ENCODE peak calls at places on chromosomes 2 and 18, in five cellular contexts. R is H9, S is H1, B is IMR-90, U is mesenchymal stem cell. C is an unnamed sample.

GRCh38 chr18:2173464-2173863 is 397.8 kb downstream of the METTL4 start:
- DNase-seq in U (peak; percentile 6), R (no peak), S (no peak), B (peak; percentile 48), C (no peak)

GRCh38 chr18:68803371-68803770 is 5.5 kb downstream of the CCDC102B start:
- DNase-seq in R (no peak), B (peak; percentile 95), U (peak; percentile 95), S (no peak), C (no peak)

GRCh38 chr18:2883137-2883671 is 36.4 kb downstream of the EMILIN2 start:
- DNase-seq in U (no peak), B (no peak), R (no peak), S (peak; percentile 23), C (no peak)

GRCh38 chr2:71500426-71501079 is 47.2 kb downstream of the DYSF start:
- DNase-seq in S (no peak), R (no peak), U (no peak), B (no peak), C (no peak)

GRCh38 chr18:10265560-10266235 is 188.7 kb upstream of the APCDD1 start:
- DNase-seq in S (no peak), B (no peak), U (no peak), R (no peak), C (no peak)

GRCh38 chr18:74976331-74976909 is 232.5 kb downstream of the PTGR3 start:
- DNase-seq in B (no peak), U (no peak), R (no peak), S (no peak), C (no peak)

GRCh38 chr2:227536445-227536844 is 62.2 kb upstream of the SCYGR2 start:
- DNase-seq in S (no peak), R (no peak), B (no peak), U (peak; percentile 9), C (no peak)

GRCh38 chr18:8721716-8722115 is 16.4 kb downstream of the MTCL1 start:
- DNase-seq in B (peak; percentile 69), S (no peak), R (no peak), U (no peak), C (no peak)

GRCh38 chr2:145685323-145686050 is 1165.6 kb upstream of the ZEB2 start:
- DNase-seq in U (peak; percentile 11), S (no peak), B (peak; percentile 6), R (no peak), C (no peak)

GRCh38 chr2:233386382-233387041 is 32.2 kb downstream of the DGKD start:
- DNase-seq in R (no peak), B (peak; percentile 51), U (peak; percentile 12), S (no peak), C (no peak)

GRCh38 chr2:216695401-216695821 is at the start of gene IGFBP5:
- DNase-seq in R (peak; percentile 86), B (peak; percentile 94), S (peak; percentile 75), U (peak; percentile 91), C (peak; percentile 91)

GRCh38 chr2:216012133-216012829 is 1.1 kb downstream of the MREG start:
- DNase-seq in U (peak; percentile 40), B (no peak), R (no peak), S (no peak), C (no peak)

GRCh38 chr2:195238366-195238765 is 418.7 kb upstream of the SLC39A10 start:
- DNase-seq in R (no peak), B (no peak), S (no peak), U (no peak), C (no peak)

GRCh38 chr2:109386004-109386695 is 227.6 kb downstream of the SEPTIN10 start:
- DNase-seq in R (peak; percentile 52), U (peak; percentile 42), S (no peak), B (peak; percentile 56), C (no peak)

GRCh38 chr2:77228379-77228778 is 293.8 kb downstream of the LRRTM4 start:
- DNase-seq in B (no peak), R (no peak), U (peak; percentile 9), S (no peak), C (no peak)

GRCh38 chr2:202652119-202652518 is 17.4 kb downstream of the FAM117B start:
- DNase-seq in S (no peak), R (no peak), U (no peak), B (no peak), C (no peak)

GRCh38 chr2:7658486-7658885 is 741.3 kb downstream of the RNF144A start:
- DNase-seq in R (no peak), U (no peak), S (no peak), B (no peak), C (no peak)

GRCh38 chr18:34595673-34596072 is 114.4 kb upstream of the DTNA start:
- DNase-seq in R (peak; percentile 52), S (no peak), U (peak; percentile 30), B (peak; percentile 41), C (no peak)

GRCh38 chr2:182625814-182626213 is 90.2 kb upstream of the DNAJC10 start:
- DNase-seq in S (no peak), U (no peak), B (no peak), R (peak; percentile 57), C (no peak)

GRCh38 chr18:11511434-11512095 is 97.8 kb upstream of the SLC35G4 start:
- DNase-seq in B (no peak), R (no peak), U (no peak), S (no peak), C (no peak)

DNA sequence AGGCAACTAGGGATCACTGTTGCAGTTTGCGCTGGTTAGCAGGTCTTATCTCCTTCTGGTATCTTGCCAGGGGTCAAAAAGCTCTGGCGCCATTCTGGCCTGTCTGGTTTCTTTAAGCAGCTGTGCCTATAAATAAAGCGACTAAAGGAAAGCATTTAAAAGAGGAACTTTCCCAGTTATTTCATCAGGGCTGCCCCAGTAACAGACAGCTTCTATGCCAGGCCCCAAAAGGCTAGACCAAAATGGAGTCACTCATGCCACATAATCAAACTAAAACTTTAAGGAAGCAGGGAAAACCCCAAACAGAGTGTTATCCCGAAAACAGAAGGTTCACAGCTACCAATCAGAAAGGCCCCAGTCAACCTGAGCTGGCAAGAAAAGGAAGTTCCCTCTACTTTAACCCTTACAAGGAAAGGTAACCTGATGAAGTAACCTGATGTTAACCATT is 41.2 kb upstream of the HNRNPA3 start:
- DNase-seq in S (no peak), B (no peak), U (peak; percentile 45), R (no peak), C (no peak)
- H4K91ac ChIP-seq in S (no peak overlapping the region), B (peak overlapping the region; percentile 68), U (no peak overlapping the region), R (no peak overlapping the region), C (no peak overlapping the region)

DNA sequence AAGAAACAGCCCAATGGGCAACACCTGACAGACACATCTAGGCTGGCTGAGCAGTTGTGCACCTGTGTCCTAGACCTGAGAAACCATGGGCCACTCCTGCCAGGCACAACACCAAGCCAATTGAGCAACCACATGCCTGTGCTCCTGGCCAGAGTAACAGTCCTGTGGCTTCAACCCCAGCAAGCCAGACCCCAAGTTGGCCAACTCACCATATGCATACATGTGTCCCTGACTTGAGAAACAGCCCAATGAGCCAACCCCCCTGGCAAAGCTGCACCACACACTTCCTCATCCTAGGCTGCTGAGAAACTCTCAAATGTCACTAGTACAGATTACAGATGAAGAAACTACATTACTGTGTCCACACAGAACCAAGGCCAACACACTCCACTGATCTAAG is 36.6 kb downstream of the USP34 start:
- DNase-seq in R (no peak), U (no peak), B (no peak), S (no peak), C (no peak)
- H3K9ac ChIP-seq in R (no peak overlapping the region), U (no peak overlapping the region), B (no peak overlapping the region), S (no peak overlapping the region), C (no peak overlapping the region)

GRCh38 chr18:79888016-79888415 is 63.4 kb downstream of the SLC66A2 start:
- DNase-seq in S (no peak), U (no peak), R (no peak), B (no peak), C (no peak)

GRCh38 chr18:79887181-79888000 is 64.1 kb downstream of the SLC66A2 start:
- DNase-seq in U (no peak), S (no peak), R (no peak), B (no peak), C (no peak)

GRCh38 chr18:79884963-79885728 is 66.3 kb downstream of the SLC66A2 start:
- DNase-seq in B (no peak), S (no peak), U (no peak), R (peak; percentile 28), C (no peak)

GRCh38 chr18:79889569-79889968 is 61.9 kb downstream of the SLC66A2 start:
- DNase-seq in S (no peak), R (no peak), U (no peak), B (no peak), C (no peak)

GRCh38 chr18:79890638-79891037 is 60.8 kb downstream of the SLC66A2 start:
- DNase-seq in R (no peak), B (no peak), S (no peak), U (no peak), C (no peak)
- H2BK15ac ChIP-seq in R (no peak overlapping the region), B (no peak overlapping the region), S (no peak overlapping the region), U (no peak overlapping the region), C (no peak overlapping the region)

DNA sequence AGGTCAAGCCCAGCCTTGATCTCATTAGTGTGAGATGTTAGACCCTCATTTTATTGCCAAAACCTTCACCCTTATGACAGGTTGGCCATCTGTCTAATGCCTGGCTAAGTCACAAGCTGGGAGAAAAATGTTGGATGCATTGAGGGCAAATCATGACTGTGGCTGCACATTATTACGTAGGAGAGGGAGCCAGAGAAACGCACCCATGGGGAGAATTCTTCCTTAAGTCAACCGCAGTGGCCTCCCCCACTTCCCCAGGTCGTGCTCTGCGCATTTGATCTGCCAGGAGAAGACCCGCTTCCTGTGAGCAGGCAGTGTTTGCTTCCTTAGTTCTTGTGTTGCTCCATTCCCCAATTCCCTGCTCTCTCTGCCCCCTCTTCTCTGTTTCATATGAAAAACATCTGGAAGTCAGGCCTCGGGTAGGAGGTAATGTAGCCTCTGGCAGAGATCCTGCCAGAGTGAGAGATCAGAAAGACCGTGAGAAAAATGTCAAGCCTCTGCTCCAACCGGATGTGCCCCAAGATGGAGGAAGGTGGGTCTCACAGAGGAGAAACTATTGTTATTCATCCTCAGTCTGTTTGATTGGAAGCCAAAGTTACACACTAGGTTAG is 144.2 kb upstream of the PELI1 start:
- DNase-seq in R (no peak), S (no peak), U (peak; percentile 30), B (peak; percentile 83), C (no peak)
- H4K91ac ChIP-seq in R (no peak overlapping the region), S (no peak overlapping the region), U (no peak overlapping the region), B (no peak overlapping the region), C (no peak overlapping the region)

GRCh38 chr18:70374154-70374553 is 85.3 kb downstream of the SOCS6 start:
- DNase-seq in S (no peak), U (no peak), R (no peak), B (peak; percentile 30), C (no peak)

GRCh38 chr18:70377857-70378701 is 89.2 kb downstream of the SOCS6 start:
- DNase-seq in R (no peak), S (no peak), B (no peak), U (no peak), C (no peak)

GRCh38 chr18:70376137-70376913 is 87.5 kb downstream of the SOCS6 start:
- DNase-seq in B (no peak), S (no peak), R (no peak), U (no peak), C (no peak)

GRCh38 chr18:70376914-70377258 is 88.0 kb downstream of the SOCS6 start:
- DNase-seq in R (no peak), S (no peak), U (peak; percentile 28), B (no peak), C (no peak)

DNA sequence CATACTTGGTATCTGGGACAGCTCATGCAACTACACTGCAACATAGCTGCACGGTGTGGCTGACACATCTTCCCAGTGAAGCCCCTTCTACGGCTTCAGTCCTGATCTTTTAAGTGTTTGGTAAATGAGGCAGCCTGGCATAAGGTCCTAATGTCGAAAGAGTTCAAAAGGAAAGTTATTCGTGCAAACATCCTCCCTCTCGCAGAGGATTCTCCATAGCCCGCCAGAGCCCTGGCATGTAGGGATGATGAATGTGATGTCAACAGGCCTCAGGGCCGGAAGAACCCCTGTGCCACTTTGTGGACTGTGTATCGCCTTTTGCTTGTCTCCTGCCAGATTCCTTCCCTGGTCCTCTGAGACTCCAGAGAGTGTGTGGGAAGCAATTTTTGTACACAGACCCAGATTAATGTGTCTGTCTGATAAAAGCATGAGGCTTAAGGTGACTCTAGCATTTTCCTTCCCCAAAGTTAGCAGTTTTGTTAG is 88.5 kb downstream of the SOCS6 start:
- DNase-seq in R (no peak), U (peak; percentile 46), S (no peak), B (no peak), C (no peak)
- H3K9ac ChIP-seq in R (no peak overlapping the region), U (peak overlapping the region; percentile 11), S (no peak overlapping the region), B (no peak overlapping the region), C (no peak overlapping the region)